ENCODE peak calls at places on chromosomes 11 and 22, in four cellular contexts. One of them, this sample, is unnamed.

GRCh38 chr11:102836290-102836875 is 7.0 kb downstream of the MMP3 start:
- DNase-seq in breast epithelium: no peak
- DNase-seq in ovary: no peak
- DNase-seq in transverse colon: no peak
- DNase-seq in this sample: no peak

GRCh38 chr11:31799794-31800397 is 11.2 kb downstream of the PAX6 start:
- DNase-seq in transverse colon: no peak
- DNase-seq in ovary: no peak
- DNase-seq in breast epithelium: no peak
- DNase-seq in this sample: no peak

GRCh38 chr22:36328635-36329216 is 59.0 kb downstream of the MYH9 start:
- DNase-seq in ovary: peak
- DNase-seq in transverse colon: peak
- DNase-seq in breast epithelium: peak
- DNase-seq in this sample: no peak

GRCh38 chr11:93530468-93530826 is 12.7 kb downstream of the SMCO4 start:
- DNase-seq in transverse colon: no peak
- DNase-seq in breast epithelium: no peak
- DNase-seq in ovary: no peak
- DNase-seq in this sample: no peak

GRCh38 chr22:32788884-32789624 is 12.5 kb upstream of the TIMP3 start:
- DNase-seq in transverse colon: no peak
- DNase-seq in ovary: no peak
- DNase-seq in breast epithelium: no peak
- DNase-seq in this sample: no peak

GRCh38 chr11:11841121-11841604 is 609 bp upstream of the USP47 start:
- DNase-seq in breast epithelium: no peak
- DNase-seq in ovary: peak
- DNase-seq in transverse colon: peak
- DNase-seq in this sample: no peak

GRCh38 chr11:27934830-27935145 is 173.2 kb downstream of the KIF18A start:
- DNase-seq in breast epithelium: no peak
- DNase-seq in ovary: no peak
- DNase-seq in transverse colon: no peak
- DNase-seq in this sample: no peak

GRCh38 chr22:37880668-37881440 is 25.2 kb upstream of the MICALL1 start:
- DNase-seq in ovary: no peak
- DNase-seq in breast epithelium: no peak
- DNase-seq in transverse colon: no peak
- DNase-seq in this sample: no peak

GRCh38 chr22:46061431-46062231 is 84.7 kb upstream of the WNT7B start:
- DNase-seq in ovary: no peak
- DNase-seq in breast epithelium: peak
- DNase-seq in transverse colon: peak
- DNase-seq in this sample: no peak

GRCh38 chr22:30892731-30893221 is 75.8 kb downstream of the MORC2 start:
- DNase-seq in breast epithelium: no peak
- DNase-seq in transverse colon: no peak
- DNase-seq in ovary: no peak
- DNase-seq in this sample: no peak

GRCh38 chr11:15006139-15006759 is 34.1 kb upstream of the CALCA start:
- DNase-seq in transverse colon: no peak
- DNase-seq in ovary: no peak
- DNase-seq in breast epithelium: no peak
- DNase-seq in this sample: no peak

GRCh38 chr11:2178906-2179494 is 7.4 kb upstream of the TH start:
- DNase-seq in transverse colon: no peak
- DNase-seq in breast epithelium: no peak
- DNase-seq in ovary: no peak
- DNase-seq in this sample: no peak

DNA sequence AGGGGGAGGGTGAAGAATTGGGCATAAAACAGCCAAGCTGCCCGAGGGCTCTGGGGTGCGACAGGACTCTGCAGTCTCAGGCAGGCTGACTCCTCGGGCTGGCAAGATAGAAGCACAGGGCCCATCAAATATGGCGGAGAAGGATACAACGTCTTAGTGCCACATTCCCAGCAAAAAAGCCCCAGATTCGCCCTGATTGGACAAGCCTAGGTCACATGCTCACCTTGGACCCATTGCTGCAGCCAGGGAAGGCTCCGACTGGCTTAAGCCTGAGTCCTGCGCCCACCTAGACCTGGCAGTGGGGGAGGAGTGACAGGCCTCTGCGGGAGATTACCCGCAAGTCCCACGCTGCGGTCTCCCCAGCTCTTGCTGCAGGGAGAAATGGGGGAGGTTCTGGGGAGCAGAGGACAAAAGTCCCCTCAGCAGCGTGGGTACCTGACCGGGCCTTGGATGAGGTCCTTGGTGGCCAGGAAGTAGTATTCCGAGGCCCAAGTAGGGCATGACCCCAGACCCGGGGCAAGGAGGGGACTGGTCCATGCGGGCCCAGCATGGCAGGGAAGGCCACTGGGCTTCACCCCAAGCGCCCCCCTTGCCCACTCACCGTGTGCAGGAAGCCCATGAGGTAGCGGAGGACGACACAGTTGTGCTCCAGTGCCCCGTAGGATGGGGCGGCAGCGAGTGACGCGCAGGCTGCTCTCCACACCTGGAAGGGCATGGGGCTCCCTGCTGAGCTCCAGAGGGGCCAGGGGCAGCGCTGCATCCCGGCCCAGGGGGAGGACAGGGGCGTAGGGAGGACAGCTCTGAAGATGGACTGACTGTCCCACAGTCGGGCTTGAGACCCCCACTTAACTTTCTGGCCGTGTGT is 113.0 kb downstream of the ARHGAP8 start:
- DNase-seq in transverse colon: no peak
- DNase-seq in ovary: no peak
- DNase-seq in breast epithelium: no peak
- DNase-seq in this sample: no peak
- H3K27ac ChIP-seq in transverse colon: no peak
- H3K27ac ChIP-seq in ovary: no peak
- H3K27ac ChIP-seq in breast epithelium: no peak
- H3K27ac ChIP-seq in this sample: no peak

DNA sequence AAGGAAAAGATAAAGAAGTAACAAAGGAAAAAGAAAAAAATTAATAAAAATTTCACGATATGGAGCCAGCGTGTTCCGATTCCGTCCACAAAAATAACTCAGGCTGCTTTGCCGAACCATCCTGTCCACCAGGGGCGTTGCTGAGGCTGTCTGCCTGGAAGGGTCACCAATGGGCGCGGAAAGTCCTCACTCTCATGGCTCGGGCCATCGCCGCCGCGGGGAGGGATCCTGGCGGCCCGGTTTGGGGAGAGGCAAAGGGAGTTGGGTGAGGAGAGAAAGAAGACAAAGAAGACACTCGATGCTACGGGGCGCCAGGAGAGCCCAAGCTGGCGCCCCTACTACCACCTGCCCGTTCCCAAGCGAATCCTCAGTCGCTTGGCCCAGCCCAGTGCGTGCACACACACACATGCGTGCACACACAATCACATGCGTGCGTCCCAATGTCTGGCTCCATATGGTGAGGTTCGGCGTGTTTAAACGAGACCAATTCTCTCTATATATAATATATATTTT is 5.6 kb upstream of the PYGM start:
- DNase-seq in ovary: no peak
- DNase-seq in breast epithelium: peak
- DNase-seq in transverse colon: no peak
- DNase-seq in this sample: no peak
- TF ChIP-seq CTCF in ovary: no peak
- TF ChIP-seq CTCF in breast epithelium: no peak
- TF ChIP-seq CTCF in transverse colon: no peak
- TF ChIP-seq CTCF in this sample: peak

DNA sequence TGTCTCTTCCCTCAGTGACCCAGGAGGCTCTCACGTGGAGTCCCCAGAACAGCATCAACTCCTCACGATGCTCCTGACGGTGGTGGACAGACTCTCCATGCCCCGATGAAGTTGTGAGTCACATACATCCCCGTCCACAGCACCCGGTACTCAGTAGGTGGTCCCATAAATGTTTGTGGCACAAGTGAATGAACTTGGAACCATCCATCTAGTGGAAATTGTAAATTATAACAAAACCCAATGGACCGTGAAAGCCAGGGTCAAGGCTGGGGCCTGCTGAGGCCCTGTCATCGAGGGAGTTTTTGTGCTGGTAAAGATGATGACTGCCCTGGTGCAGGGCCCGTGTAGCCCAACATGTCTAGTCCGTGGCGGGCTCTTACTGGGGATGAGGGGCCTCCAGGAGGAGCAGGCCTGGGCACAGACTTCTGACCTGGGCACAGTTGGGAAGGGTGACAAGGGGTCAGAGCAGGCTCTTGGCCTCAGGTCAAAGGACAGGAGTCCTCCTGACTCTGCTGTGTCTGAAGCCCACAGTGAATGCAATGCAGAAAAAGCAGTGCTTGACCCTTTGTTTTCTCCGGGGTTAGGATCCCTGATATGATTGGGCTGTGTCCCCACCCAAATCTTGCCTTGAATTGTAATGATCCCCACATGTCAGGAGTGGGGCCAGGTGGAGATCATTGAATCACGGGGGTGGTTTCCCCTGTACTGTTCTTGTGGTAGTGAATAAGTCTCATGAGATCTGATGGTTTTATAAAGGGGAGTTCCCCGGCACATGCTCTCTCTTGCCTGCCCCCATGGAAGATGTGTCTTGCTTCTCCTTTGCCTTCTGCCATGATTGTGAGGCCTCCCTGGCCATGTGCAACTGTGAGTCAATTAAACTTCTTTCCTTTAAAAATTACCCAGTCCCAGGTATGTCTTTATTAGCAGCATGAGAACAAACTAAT is 20.0 kb upstream of the SMIM38 start:
- DNase-seq in ovary: no peak
- DNase-seq in breast epithelium: no peak
- DNase-seq in transverse colon: no peak
- DNase-seq in this sample: no peak
- H3K27ac ChIP-seq in ovary: no peak
- H3K27ac ChIP-seq in breast epithelium: no peak
- H3K27ac ChIP-seq in transverse colon: no peak
- H3K27ac ChIP-seq in this sample: no peak

DNA sequence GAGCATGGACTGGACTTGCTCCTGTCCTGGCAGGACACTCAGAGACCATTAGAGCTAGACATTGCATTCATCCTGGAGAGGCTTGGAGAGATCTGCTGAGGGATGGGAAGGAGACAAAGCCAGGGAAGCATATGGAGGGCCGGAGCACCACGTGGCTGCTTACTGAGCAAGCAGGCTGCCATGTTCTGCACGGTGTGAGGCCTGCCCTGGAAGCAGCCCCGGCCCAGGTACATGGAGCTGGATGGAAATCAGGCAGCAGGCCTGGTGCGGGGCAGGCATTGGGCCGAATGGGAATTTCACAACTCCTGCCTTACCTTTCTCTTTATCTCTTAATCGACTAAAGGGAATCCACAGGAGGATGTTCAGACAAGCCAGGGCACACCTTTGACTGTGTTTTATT is 371.5 kb downstream of the OPCML start:
- DNase-seq in breast epithelium: no peak
- DNase-seq in ovary: no peak
- DNase-seq in transverse colon: no peak
- DNase-seq in this sample: no peak
- TF ChIP-seq CTCF in breast epithelium: no peak
- TF ChIP-seq CTCF in ovary: no peak
- TF ChIP-seq CTCF in transverse colon: no peak
- TF ChIP-seq CTCF in this sample: no peak

DNA sequence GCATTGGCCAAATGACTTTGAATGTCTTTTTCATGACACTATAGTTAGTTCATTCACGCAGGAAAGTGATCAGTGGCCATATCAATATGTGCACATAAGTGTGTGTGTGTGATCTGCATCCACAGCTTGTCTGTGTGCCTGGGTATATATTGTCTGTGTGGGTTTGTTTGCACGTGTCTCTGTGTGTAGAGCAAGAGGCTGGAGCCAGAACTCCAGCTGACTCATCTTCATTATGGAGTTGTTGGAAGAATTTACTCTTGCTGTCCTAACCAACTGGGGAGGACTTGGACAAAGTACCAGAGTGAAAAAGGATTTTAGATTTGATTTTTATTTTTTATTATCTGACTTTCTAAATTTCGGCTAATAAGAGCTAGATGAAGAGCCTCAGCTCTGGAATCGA is 63.9 kb downstream of the TP53I11 start:
- DNase-seq in ovary: no peak
- DNase-seq in breast epithelium: no peak
- DNase-seq in transverse colon: no peak
- DNase-seq in this sample: no peak
- H3K27ac ChIP-seq in ovary: no peak
- H3K27ac ChIP-seq in breast epithelium: no peak
- H3K27ac ChIP-seq in transverse colon: peak
- H3K27ac ChIP-seq in this sample: no peak

GRCh38 chr11:8087185-8087584 is 6.2 kb downstream of the TUB start:
- DNase-seq in breast epithelium: no peak
- DNase-seq in transverse colon: no peak
- DNase-seq in ovary: no peak
- DNase-seq in this sample: no peak
- TF ChIP-seq CTCF in breast epithelium: no peak
- TF ChIP-seq CTCF in transverse colon: no peak
- TF ChIP-seq CTCF in ovary: no peak
- TF ChIP-seq CTCF in this sample: no peak

GRCh38 chr11:67369801-67370284 is 3.6 kb downstream of the CLCF1 start:
- DNase-seq in ovary: peak
- DNase-seq in breast epithelium: no peak
- DNase-seq in transverse colon: no peak
- DNase-seq in this sample: no peak
- H3K27ac ChIP-seq in ovary: peak
- H3K27ac ChIP-seq in breast epithelium: peak
- H3K27ac ChIP-seq in transverse colon: peak
- H3K27ac ChIP-seq in this sample: no peak

This sample was measured in CD4-positive, alpha-beta T cell.